ENCODE peak calls at places on chromosomes 13 and 19, in six cellular contexts. M is IMR-90, U is H1, D is neuronal stem cell, I is H9, E is mesenchymal stem cell. A is an unnamed sample.

GRCh38 chr19:17938092-17938845 is 5.5 kb downstream of the CCDC124 start:
- DNase-seq in M (peak), U (no peak), D (no peak), I (peak), E (peak), A (peak)

GRCh38 chr19:55301459-55302331 is 17.9 kb downstream of the BRSK1 start:
- DNase-seq in M (peak), U (peak), D (peak), I (peak), E (peak), A (peak)

GRCh38 chr13:105445793-105446192 is 1089.7 kb downstream of the EFNB2 start:
- DNase-seq in M (peak), U (no peak), D (no peak), I (no peak), E (peak), A (no peak)

GRCh38 chr13:59906413-59907027 is 257.2 kb downstream of the DIAPH3 start:
- DNase-seq in M (peak), U (no peak), D (no peak), I (no peak), E (peak), A (peak)

GRCh38 chr13:36712785-36713184 is 39.0 kb downstream of the SERTM1 start:
- DNase-seq in M (peak), U (no peak), D (no peak), I (no peak), E (no peak), A (no peak)

GRCh38 chr13:112668924-112669323 is 20.9 kb upstream of the ATP11A start:
- DNase-seq in M (no peak), U (no peak), D (no peak), I (peak), E (no peak), A (no peak)

GRCh38 chr13:30394798-30395191 is 27.5 kb upstream of the UBE2L5 start:
- DNase-seq in M (peak), U (no peak), D (no peak), I (no peak), E (peak), A (no peak)

GRCh38 chr19:7888145-7888825 is at the start of gene LRRC8E:
- DNase-seq in M (peak), U (no peak), D (peak), I (peak), E (peak), A (peak)

GRCh38 chr19:16581971-16582343 is 9.7 kb upstream of the SLC35E1 start:
- DNase-seq in M (peak), U (no peak), D (no peak), I (no peak), E (no peak), A (peak)

GRCh38 chr13:25218011-25218410 is 45.9 kb upstream of the AMER2 start:
- DNase-seq in M (no peak), U (no peak), D (no peak), I (no peak), E (no peak), A (no peak)

GRCh38 chr13:45341799-45342584 is 1.0 kb upstream of the TPT1 start:
- DNase-seq in M (no peak), U (no peak), D (no peak), I (no peak), E (peak), A (peak)

GRCh38 chr19:31139871-31140505 is 209.2 kb downstream of the TSHZ3 start:
- DNase-seq in M (peak), U (no peak), D (no peak), I (no peak), E (peak), A (peak)

GRCh38 chr19:51602189-51602854 is 27.9 kb downstream of the SIGLEC5 start:
- DNase-seq in M (no peak), U (no peak), D (no peak), I (no peak), E (no peak), A (no peak)

GRCh38 chr13:26011996-26012688 is 39.7 kb downstream of the SHISA2 start:
- DNase-seq in M (no peak), U (no peak), D (no peak), I (no peak), E (no peak), A (no peak)

GRCh38 chr19:52170863-52171320 is 529 bp downstream of the ZNF836 start:
- DNase-seq in M (no peak), U (no peak), D (no peak), I (peak), E (peak), A (no peak)

GRCh38 chr19:10416380-10417257 is 3.7 kb upstream of the PDE4A start:
- DNase-seq in M (peak), U (peak), D (peak), I (peak), E (peak), A (peak)

GRCh38 chr13:48975101-48975925 is at the start of gene FNDC3A:
- DNase-seq in M (peak), U (no peak), D (no peak), I (peak), E (peak), A (peak)

GRCh38 chr13:30884543-30884942 is 21.5 kb upstream of the MEDAG start:
- DNase-seq in M (no peak), U (no peak), D (no peak), I (no peak), E (no peak), A (no peak)

GRCh38 chr13:25881946-25882574 is 169.8 kb downstream of the SHISA2 start:
- DNase-seq in M (no peak), U (no peak), D (peak), I (no peak), E (peak), A (no peak)

GRCh38 chr19:1747285-1748114 is 5.8 kb upstream of the ONECUT3 start:
- DNase-seq in M (peak), U (peak), D (no peak), I (peak), E (peak), A (no peak)

GRCh38 chr13:70905035-70905434 is 796.8 kb upstream of the KLHL1 start:
- DNase-seq in M (no peak), U (no peak), D (no peak), I (no peak), E (no peak), A (no peak)

GRCh38 chr13:95356916-95357315 is 55.7 kb upstream of the ABCC4 start:
- DNase-seq in M (no peak), U (no peak), D (no peak), I (no peak), E (no peak), A (no peak)

GRCh38 chr13:52454459-52454824 is 836 bp upstream of the CKAP2 start:
- DNase-seq in M (peak), U (no peak), D (no peak), I (peak), E (peak), A (no peak)

DNA sequence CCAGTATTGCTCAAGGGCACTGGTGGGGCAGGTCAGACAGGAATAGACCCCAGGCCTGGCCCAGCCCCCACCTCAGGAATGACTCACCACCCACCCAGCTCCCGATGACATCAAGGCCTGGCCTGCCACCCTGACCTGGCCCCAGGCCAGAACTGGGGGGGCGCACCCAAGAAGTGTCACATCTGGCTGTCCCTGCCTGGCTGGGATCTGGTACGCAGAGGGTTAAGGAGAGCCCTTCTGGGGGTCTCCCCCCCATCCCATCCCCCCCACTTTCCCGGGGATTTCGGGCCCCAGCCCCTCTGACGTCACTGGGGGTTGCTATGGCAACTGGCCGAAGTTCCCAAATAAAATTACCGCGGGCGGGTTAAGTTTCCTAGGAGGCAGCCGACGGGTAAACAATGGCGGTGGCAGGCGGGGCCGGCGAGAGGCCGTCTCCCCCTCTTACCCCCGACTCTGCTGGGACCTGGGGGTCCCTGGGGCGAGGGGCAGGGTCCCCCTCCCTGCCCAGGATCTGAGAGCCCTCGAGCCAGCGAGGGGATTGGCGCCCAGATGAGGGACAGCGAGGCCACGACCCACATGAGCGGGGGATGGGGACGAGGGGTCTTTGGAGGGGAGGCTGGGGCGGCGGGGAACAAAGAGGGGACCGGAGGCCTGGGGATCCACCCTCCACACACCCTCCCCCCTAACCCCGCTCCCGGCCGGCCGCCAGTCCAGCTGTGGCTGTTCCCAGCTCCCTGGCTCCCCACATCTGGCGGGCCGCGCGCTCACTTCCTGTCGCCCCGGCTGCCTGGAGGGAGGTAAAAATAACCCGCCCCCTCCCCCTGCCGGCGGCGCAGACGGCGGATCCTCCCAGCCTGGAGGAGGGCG is 29.7 kb upstream of the NANOS3 start:
- DNase-seq in M (peak), U (no peak), D (peak), I (peak), E (peak), A (peak)
- H2AK5ac ChIP-seq in M (peak), U (peak), D (peak), I (no peak), E (peak), A (peak)

GRCh38 chr19:39435499-39436349 is at the start of gene RPS16:
- DNase-seq in M (peak), U (peak), D (peak), I (peak), E (peak), A (peak)
- H3K23ac ChIP-seq in M (peak), U (no peak), D (peak), I (no peak), E (no peak), A (peak)

GRCh38 chr13:108657520-108657919 is 28.1 kb downstream of the MYO16 start:
- DNase-seq in M (no peak), U (no peak), D (no peak), I (no peak), E (no peak), A (no peak)

GRCh38 chr13:108662528-108662927 is 33.1 kb downstream of the MYO16 start:
- DNase-seq in M (no peak), U (no peak), D (no peak), I (no peak), E (no peak), A (no peak)

DNA sequence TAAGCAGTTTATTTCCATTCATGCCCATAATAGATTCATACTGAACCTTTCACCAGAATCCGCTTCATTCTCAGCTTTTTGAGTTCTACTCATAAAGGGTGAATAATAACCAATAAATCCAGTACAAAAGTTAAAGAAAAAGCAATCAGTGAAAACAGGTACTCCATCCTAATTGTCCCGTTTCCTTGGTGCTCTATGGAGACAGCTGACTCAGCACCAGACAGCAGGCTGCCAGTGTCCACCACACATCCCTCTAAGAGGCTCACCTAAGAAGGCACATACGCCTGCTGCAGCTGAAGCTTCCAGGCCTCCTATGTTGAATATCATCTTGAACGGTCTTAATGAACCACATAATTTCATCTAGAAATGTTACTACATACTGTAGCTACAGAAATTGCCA is 27.3 kb downstream of the MYO16 start:
- DNase-seq in M (no peak), U (no peak), D (no peak), I (no peak), E (no peak), A (no peak)
- H4K91ac ChIP-seq in M (no peak), U (no peak), D (no peak), I (no peak), E (no peak), A (no peak)

GRCh38 chr19:49497790-49498106 is 1.5 kb downstream of the RPS11 start:
- DNase-seq in M (no peak), U (no peak), D (no peak), I (no peak), E (no peak), A (no peak)

GRCh38 chr19:49499030-49499670 is 2.9 kb downstream of the RPS11 start:
- DNase-seq in M (no peak), U (no peak), D (no peak), I (no peak), E (no peak), A (no peak)

GRCh38 chr19:49497047-49497789 is 984 bp downstream of the RPS11 start:
- DNase-seq in M (peak), U (no peak), D (no peak), I (peak), E (peak), A (peak)

GRCh38 chr19:49498475-49498874 is 2.2 kb downstream of the RPS11 start:
- DNase-seq in M (no peak), U (no peak), D (no peak), I (no peak), E (no peak), A (no peak)

DNA sequence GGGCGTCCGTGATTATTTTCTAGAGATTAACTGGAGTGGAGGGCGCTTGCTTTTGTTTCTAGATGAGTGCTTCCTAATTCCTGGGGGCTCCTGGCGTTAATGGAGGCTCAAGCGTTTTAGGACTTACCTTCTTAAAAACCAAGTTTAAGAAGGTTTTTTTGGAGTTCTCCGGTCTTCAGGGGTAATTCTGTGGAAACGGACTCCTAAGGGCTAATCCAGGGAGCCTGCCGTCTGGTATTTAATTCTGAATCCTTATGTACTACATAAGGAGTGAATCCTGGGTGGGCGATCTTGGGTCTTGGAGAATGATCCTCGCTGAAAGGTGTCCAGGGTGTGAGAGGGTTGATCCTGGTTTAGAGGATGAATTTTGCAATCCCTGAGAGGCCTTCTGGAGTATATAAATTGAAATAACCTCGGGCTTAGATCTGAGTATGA is 357 bp downstream of the RPS11 start:
- DNase-seq in M (no peak), U (no peak), D (no peak), I (no peak), E (no peak), A (no peak)
- H2AK5ac ChIP-seq in M (peak), U (no peak), D (no peak), I (no peak), E (peak), A (peak)

GRCh38 chr13:110263906-110264305 is 43.1 kb downstream of the COL4A1 start:
- DNase-seq in M (no peak), U (no peak), D (no peak), I (no peak), E (no peak), A (no peak)

GRCh38 chr13:110261166-110262081 is 45.5 kb downstream of the COL4A1 start:
- DNase-seq in M (no peak), U (no peak), D (no peak), I (peak), E (peak), A (no peak)

GRCh38 chr13:110262494-110262893 is 44.5 kb downstream of the COL4A1 start:
- DNase-seq in M (no peak), U (no peak), D (no peak), I (no peak), E (no peak), A (no peak)

GRCh38 chr13:110262082-110262436 is 44.9 kb downstream of the COL4A1 start:
- DNase-seq in M (no peak), U (no peak), D (no peak), I (no peak), E (no peak), A (no peak)

GRCh38 chr13:110262944-110263343 is 44.0 kb downstream of the COL4A1 start:
- DNase-seq in M (no peak), U (no peak), D (no peak), I (no peak), E (no peak), A (no peak)
- H3K23ac ChIP-seq in M (no peak), U (no peak), D (no peak), I (no peak), E (no peak), A (no peak)

GRCh38 chr13:40958655-40959054 is 60.5 kb downstream of the ELF1 start:
- DNase-seq in M (no peak), U (no peak), D (no peak), I (no peak), E (no peak), A (no peak)
- H4K91ac ChIP-seq in M (no peak), U (no peak), D (no peak), I (no peak), E (no peak), A (no peak)

A was measured in trophoblast cell.